ENCODE peak calls at places on chromosomes 11 and 22, in eight cellular contexts. B is pancreas, X is right lobe of liver, U is body of pancreas, O is left lung, C is GM12878, F is spleen, M is heart right ventricle. A is an unnamed sample. For H3K4me1, the result is how much of the 10 kb centered on the place peaks cover.

GRCh38 chr11:61682093-61682732 is 2.0 kb downstream of the DAGLA start:
- DNase-seq in B (peak), X (peak), U (peak), O (no peak), C (no peak), F (no peak), M (peak), A (peak)

GRCh38 chr11:97943493-97943892 is 1077.3 kb upstream of the CNTN5 start:
- DNase-seq in B (no peak), X (no peak), U (no peak), O (no peak), C (no peak), F (no peak), M (no peak), A (no peak)

GRCh38 chr11:58923300-58923788 is 15.9 kb upstream of the GLYATL1 start:
- DNase-seq in B (no peak), X (no peak), U (no peak), O (no peak), C (no peak), F (no peak), M (no peak), A (peak)

GRCh38 chr11:1568451-1568911 is 3.6 kb downstream of the DUSP8 start:
- DNase-seq in B (peak), X (peak), U (peak), O (peak), C (no peak), F (peak), M (no peak), A (peak)

GRCh38 chr11:3995949-3996554 is 98.5 kb upstream of the RRM1 start:
- DNase-seq in B (no peak), X (no peak), U (no peak), O (no peak), C (no peak), F (no peak), M (no peak), A (no peak)

GRCh38 chr11:72615329-72615728 is 58.9 kb downstream of the PDE2A start:
- DNase-seq in B (no peak), X (no peak), U (no peak), O (no peak), C (no peak), F (no peak), M (no peak), A (no peak)

GRCh38 chr11:61961570-61962212 is 5.7 kb downstream of the FTH1 start:
- DNase-seq in B (peak), X (no peak), U (peak), O (no peak), C (no peak), F (peak), M (peak), A (no peak)

GRCh38 chr11:2975594-2975993 is 16.5 kb downstream of the NAP1L4 start:
- DNase-seq in B (no peak), X (no peak), U (peak), O (no peak), C (no peak), F (no peak), M (no peak), A (no peak)

GRCh38 chr22:46770726-46771125 is 8.3 kb downstream of the TBC1D22A start:
- DNase-seq in B (no peak), X (no peak), U (no peak), O (peak), C (no peak), F (peak), M (no peak), A (no peak)

GRCh38 chr22:46775789-46776485 is 13.5 kb downstream of the TBC1D22A start:
- DNase-seq in B (no peak), X (no peak), U (no peak), O (peak), C (no peak), F (peak), M (no peak), A (peak)

GRCh38 chr22:46774456-46775363 is 12.3 kb downstream of the TBC1D22A start:
- DNase-seq in B (no peak), X (no peak), U (no peak), O (peak), C (no peak), F (peak), M (no peak), A (peak)

GRCh38 chr22:46775364-46775758 is 12.9 kb downstream of the TBC1D22A start:
- DNase-seq in B (no peak), X (no peak), U (no peak), O (no peak), C (no peak), F (peak), M (no peak), A (no peak)

DNA sequence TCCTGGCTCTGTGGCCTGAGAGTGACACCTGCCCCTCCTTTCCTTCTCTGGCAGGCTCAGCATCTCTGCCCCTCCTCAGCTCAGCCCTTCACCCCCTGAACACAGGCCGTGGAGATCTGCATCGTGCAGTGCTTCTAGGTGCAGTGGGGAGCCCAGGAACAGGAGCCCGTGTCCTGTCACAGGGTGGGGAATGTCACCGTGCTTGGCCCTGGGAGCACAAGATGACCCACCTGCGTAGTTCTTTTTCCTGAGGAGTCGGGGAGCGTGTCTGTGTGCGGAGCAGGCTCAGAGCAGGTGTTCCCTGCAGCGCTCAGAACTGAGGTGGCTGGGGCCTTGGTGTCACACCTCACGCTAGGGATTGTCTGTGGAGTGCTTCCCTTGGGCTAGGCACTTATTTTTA is 10.6 kb downstream of the TBC1D22A start:
- DNase-seq in B (no peak), X (no peak), U (no peak), O (peak), C (no peak), F (peak), M (no peak), A (no peak)
- H3K4me1 ChIP-seq in B (under half), X (under half), U (under half), O (half or more), C (half or more), F (half or more), M (half or more), A (under half)

GRCh38 chr11:316891-317291 is 3.1 kb downstream of the IFITM1 start:
- DNase-seq in B (no peak), X (no peak), U (no peak), O (no peak), C (no peak), F (no peak), M (no peak), A (no peak)
- H3K4me3 ChIP-seq in B (no peak), X (no peak), U (no peak), O (peak), C (peak), F (peak), M (peak), A (no peak)

DNA sequence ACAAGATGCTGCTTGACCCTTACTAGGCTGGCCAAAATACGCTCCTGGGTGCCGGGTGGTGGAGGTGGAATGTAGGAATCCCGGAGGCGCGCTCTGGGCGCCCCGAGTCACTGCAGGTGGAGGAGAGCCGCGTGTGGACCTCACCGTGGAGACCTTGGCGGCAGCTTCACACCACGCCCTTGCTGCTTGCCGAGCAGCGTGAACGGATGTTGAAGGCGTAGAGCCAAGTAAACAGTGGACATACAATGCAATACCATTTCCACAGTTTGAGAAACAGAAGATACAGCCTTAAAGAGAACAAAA is 1.3 kb downstream of the NCR3LG1 start:
- DNase-seq in B (peak), X (peak), U (peak), O (peak), C (no peak), F (peak), M (peak), A (peak)
- TF ChIP-seq CTCF in B (no peak), X (no peak), U (no peak), O (no peak), C (no peak), F (no peak), M (no peak), A (no peak)

DNA sequence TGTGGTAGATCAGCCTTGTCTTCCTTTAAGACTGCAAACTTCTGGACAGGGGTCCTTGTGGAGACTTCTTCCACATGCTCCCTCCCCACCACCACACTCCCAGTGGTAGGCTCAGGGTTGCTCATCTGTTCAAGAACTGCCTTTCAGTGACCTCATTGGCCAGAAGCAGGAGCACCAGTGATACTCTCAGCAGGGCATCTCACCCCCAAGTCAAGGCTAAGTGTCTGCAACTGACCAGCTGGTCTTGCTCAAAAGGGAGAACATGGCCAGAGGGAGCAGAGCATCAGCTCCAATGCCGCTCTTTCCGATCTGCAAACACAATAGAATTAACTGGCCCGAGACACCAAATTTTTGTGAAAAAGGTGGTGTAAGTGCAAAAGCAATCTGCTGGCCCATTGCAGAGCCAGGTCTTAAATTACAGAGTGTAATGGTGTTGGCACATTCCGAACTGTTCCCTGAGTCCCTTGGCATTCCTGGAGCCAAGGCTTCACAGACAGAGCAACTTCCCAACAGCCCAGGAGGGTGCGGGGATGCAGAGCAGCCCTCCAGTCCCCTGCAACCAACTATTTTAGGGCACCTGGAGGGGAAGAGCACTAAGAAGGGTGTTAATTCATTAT is 97.0 kb downstream of the PKNOX2 start:
- DNase-seq in B (no peak), X (no peak), U (no peak), O (no peak), C (no peak), F (no peak), M (no peak), A (no peak)
- H3K4me1 ChIP-seq in B (under half), X (under half), U (under half), O (under half), C (under half), F (under half), M (under half), A (under half)

DNA sequence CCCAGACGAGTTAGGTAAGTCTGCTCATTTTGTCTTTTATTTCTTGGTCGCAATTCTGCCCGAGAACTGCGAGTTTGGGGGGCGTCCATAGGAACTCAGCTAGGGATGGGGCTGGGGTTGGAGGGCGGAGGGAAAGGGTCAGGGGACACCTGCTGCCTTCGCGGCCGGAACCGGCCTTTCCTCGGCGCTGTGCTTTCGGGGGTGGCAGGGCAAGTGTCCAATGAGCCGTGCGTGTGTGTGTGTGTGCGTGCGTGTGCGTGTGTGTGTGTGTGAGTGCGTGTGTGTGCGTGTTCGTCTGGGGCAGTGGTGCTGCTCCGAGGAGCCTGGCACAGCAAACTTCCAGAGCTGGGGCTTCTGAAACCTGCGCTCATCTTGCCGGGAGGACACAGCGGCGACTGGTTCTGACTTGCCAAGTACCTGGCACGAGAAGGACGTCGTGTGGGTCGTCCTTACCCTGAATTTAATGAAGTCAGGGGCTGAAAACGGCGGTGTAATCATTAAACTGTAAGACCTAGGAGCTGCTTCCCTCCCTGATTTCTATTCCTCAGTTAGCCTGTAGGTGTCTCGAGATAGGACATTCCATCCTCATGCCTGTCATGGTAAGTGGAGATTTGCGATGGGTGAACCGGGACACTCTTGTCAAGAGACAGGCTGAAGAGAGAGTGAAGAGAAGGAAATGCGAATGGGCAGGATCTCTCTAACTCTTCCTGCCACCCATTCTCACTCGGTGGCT is 27.0 kb upstream of the AMOTL1 start:
- DNase-seq in B (peak), X (peak), U (peak), O (peak), C (no peak), F (no peak), M (peak), A (peak)
- H3K4me3 ChIP-seq in B (peak), X (peak), U (peak), O (peak), C (no peak), F (peak), M (peak), A (no peak)

GRCh38 chr11:111909378-111909777 is 2.2 kb downstream of the CRYAB start:
- DNase-seq in B (no peak), X (no peak), U (no peak), O (no peak), C (no peak), F (no peak), M (no peak), A (no peak)

GRCh38 chr11:111908639-111909305 is 2.8 kb downstream of the CRYAB start:
- DNase-seq in B (no peak), X (no peak), U (no peak), O (no peak), C (no peak), F (no peak), M (no peak), A (no peak)

GRCh38 chr11:111911563-111912401 is at the start of gene CRYAB:
- DNase-seq in B (peak), X (no peak), U (peak), O (no peak), C (no peak), F (no peak), M (peak), A (peak)

GRCh38 chr11:111912535-111912934 is at the start of gene HSPB2:
- DNase-seq in B (no peak), X (no peak), U (no peak), O (peak), C (no peak), F (no peak), M (peak), A (no peak)

DNA sequence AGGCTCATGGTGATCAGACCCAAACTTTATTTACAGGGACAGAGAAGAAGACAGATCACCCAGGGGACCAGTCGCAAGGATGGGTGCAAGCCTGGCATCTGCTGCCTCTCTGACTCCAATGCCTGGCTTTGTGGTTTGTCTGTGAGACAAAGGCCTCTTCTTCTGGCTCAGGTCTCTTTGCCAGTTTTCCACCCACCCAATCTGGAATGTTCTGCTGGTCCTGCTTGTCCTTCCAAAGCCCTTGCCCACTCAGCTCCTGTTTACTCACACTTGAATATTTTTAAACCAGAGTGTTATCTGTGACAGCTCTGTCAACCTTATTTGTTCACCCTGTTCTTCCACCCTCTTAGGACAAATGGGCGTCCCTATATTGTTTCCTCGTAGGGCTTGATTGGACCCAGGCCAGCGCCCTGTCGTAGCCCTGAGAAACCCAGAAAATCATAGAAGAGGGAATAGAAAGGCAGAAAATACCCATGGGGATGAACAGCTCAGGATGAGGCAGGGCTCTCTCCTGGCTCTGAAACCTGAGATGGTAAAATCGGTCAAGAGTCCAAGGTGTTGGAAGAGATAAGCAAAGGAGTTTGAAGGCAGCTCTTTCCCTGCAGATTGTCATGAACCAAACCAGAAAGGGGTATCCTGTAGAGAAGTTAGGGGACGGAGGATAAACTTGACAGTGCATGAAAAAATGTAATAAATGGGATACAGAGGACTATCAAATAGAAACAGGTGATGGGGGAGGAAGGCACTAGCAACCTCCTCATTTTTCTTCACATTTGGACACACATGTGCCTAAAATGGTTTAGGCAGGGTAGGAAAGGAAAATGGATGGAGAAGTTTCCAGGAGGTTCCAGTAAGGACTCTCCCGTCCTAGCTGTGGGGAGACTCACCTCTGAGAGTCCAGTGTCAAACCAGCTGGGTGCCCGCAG is 670 bp downstream of the CRYAB start:
- DNase-seq in B (no peak), X (no peak), U (no peak), O (no peak), C (no peak), F (no peak), M (no peak), A (no peak)
- TF ChIP-seq CTCF in B (no peak), X (no peak), U (no peak), O (no peak), C (no peak), F (no peak), M (no peak), A (no peak)

GRCh38 chr11:119691701-119692546 is 37.1 kb downstream of the NECTIN1 start:
- DNase-seq in B (no peak), X (no peak), U (no peak), O (no peak), C (no peak), F (no peak), M (no peak), A (no peak)
- H3K4me1 ChIP-seq in B (under half), X (under half), U (under half), O (under half), C (under half), F (half or more), M (under half), A (under half)

DNA sequence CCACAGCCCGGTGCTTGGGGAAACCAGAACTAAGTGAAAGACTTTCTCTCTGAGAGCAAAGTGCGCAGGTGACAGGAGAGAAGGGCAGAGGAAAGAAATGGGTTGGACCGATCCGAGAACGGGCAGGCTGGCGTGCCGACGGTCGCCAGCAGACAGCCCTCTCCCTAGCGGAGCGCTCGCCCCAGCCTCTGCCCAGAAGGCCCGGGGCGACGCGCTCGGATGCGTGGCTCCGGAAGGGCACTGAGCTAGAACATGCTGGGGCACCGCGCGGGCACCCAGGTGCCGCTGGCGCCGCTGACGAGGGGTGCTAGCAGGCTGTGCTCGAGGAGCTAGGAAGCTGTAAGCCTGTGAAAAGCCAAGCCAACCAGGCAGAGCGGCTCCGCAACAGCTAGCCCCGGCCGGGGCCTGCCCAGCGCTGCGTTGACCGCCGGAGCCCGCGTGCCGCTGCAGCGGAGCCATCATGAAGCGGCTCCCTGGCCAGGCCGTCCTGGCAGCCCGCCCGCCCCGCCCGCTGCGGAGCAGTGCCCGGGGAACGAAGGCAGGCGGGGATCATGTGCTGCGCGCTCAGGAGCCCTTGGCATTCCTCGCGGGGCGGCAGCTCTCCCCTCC is 22.1 kb upstream of the RRAS2 start:
- DNase-seq in B (peak), X (peak), U (peak), O (peak), C (no peak), F (peak), M (peak), A (peak)
- H3K4me3 ChIP-seq in B (peak), X (peak), U (peak), O (peak), C (peak), F (peak), M (peak), A (no peak)

A was measured in mucosa of descending colon.